ENCODE peak calls at places on chromosomes 6 and 20, in eight cellular contexts. V is posterior vena cava; N is stimulated activated CD4-positive, alpha-beta T cell treated with anti-CD3 and anti-CD28 coated beads, Interleukin-15, amount 100 ng/mL, for 24 hours; G is ACHN; P is kidney epithelial cell; Z is NCI-H187; Q is nephron progenitor cell; L is T-helper 2 cell. B is an unnamed sample.

GRCh38 chr6:6176132-6176531 is 144.3 kb downstream of the F13A1 start:
- DNase-seq in V (no peak), N (no peak), G (peak), P (no peak), Z (no peak), Q (no peak), L (no peak), B (no peak)

GRCh38 chr6:139381216-139381615 is 6.8 kb upstream of the CITED2 start:
- DNase-seq in V (no peak), N (no peak), G (no peak), P (no peak), Z (no peak), Q (no peak), L (no peak), B (no peak)

GRCh38 chr20:51525241-51526104 is 17.0 kb downstream of the NFATC2 start:
- DNase-seq in V (no peak), N (peak), G (no peak), P (no peak), Z (no peak), Q (no peak), L (no peak), B (no peak)

GRCh38 chr20:32455171-32455900 is 97.2 kb downstream of the ASXL1 start:
- DNase-seq in V (no peak), N (no peak), G (no peak), P (no peak), Z (no peak), Q (no peak), L (no peak), B (no peak)

GRCh38 chr20:31693987-31694661 is 28.5 kb downstream of the BCL2L1 start:
- DNase-seq in V (no peak), N (no peak), G (no peak), P (no peak), Z (no peak), Q (no peak), L (no peak), B (no peak)

GRCh38 chr6:113326781-113327180 is 530.4 kb upstream of the MARCKS start:
- DNase-seq in V (no peak), N (no peak), G (no peak), P (no peak), Z (no peak), Q (no peak), L (no peak), B (no peak)

GRCh38 chr6:36419295-36419694 is 23.4 kb downstream of the PXT1 start:
- DNase-seq in V (no peak), N (no peak), G (no peak), P (no peak), Z (no peak), Q (no peak), L (no peak), B (no peak)

GRCh38 chr6:169640347-169640972 is 61.4 kb downstream of the WDR27 start:
- DNase-seq in V (no peak), N (no peak), G (no peak), P (no peak), Z (no peak), Q (no peak), L (no peak), B (no peak)

GRCh38 chr20:34516874-34517542 is 786 bp downstream of the DYNLRB1 start:
- DNase-seq in V (no peak), N (peak), G (peak), P (no peak), Z (no peak), Q (peak), L (no peak), B (peak)

GRCh38 chr6:33907227-33907626 is 103.4 kb upstream of the MLN start:
- DNase-seq in V (no peak), N (no peak), G (no peak), P (no peak), Z (no peak), Q (no peak), L (no peak), B (no peak)

GRCh38 chr20:39874049-39874893 is 814.8 kb downstream of the MAFB start:
- DNase-seq in V (peak), N (peak), G (peak), P (no peak), Z (peak), Q (peak), L (no peak), B (peak)

GRCh38 chr6:166959906-166960608 is 3.7 kb upstream of the RNASET2 start:
- DNase-seq in V (no peak), N (no peak), G (no peak), P (no peak), Z (no peak), Q (no peak), L (no peak), B (no peak)

GRCh38 chr20:13221673-13222318 is 722 bp downstream of the ISM1 start:
- DNase-seq in V (peak), N (peak), G (peak), P (no peak), Z (no peak), Q (peak), L (peak), B (peak)

B was measured in cardiac muscle cell.